ENCODE peak calls at places on chromosomes 2 and 18, in five cellular contexts. Z is IMR-90, M is neuronal stem cell, X is H1, S is mesenchymal stem cell. Y is an unnamed sample.

GRCh38 chr2:241965931-241966412 is 96.4 kb downstream of the RTP5 start:
- DNase-seq in M (peak; percentile 23), Z (peak; percentile 95), X (no peak), S (peak; percentile 99), Y (peak; percentile 84)

GRCh38 chr18:41783065-41783818 is 171.8 kb upstream of the PIK3C3 start:
- DNase-seq in X (no peak), S (peak; percentile 26), Z (no peak), M (no peak), Y (no peak)

GRCh38 chr2:176211110-176211509 is 22.6 kb downstream of the HOXD1 start:
- DNase-seq in Z (no peak), X (no peak), S (no peak), M (no peak), Y (no peak)

GRCh38 chr2:147030966-147031760 is 813.7 kb upstream of the ACVR2A start:
- DNase-seq in M (no peak), S (peak; percentile 10), X (no peak), Z (peak; percentile 54), Y (no peak)

GRCh38 chr2:101833890-101834523 is 136.5 kb downstream of the MAP4K4 start:
- DNase-seq in Z (no peak), X (no peak), S (no peak), M (no peak), Y (no peak)

GRCh38 chr18:72652990-72653593 is 109.0 kb upstream of the CBLN2 start:
- DNase-seq in X (peak; percentile 77), M (peak; percentile 50), Z (no peak), S (peak; percentile 10), Y (peak; percentile 83)

GRCh38 chr2:170848587-170848986 is 31.9 kb downstream of the GAD1 start:
- DNase-seq in M (no peak), S (peak; percentile 44), X (no peak), Z (peak; percentile 40), Y (peak; percentile 29)

GRCh38 chr2:127674241-127675209 is 805 bp downstream of the LIMS2 start:
- DNase-seq in M (no peak), Z (no peak), X (peak; percentile 67), S (peak; percentile 26), Y (no peak)

GRCh38 chr2:23760746-23761145 is 166.2 kb downstream of the ATAD2B start:
- DNase-seq in S (peak; percentile 66), Z (peak; percentile 80), X (no peak), M (no peak), Y (peak; percentile 43)

GRCh38 chr2:183037660-183038340 is 457 bp downstream of the NCKAP1 start:
- DNase-seq in X (peak; percentile 64), M (peak; percentile 27), Z (no peak), S (no peak), Y (no peak)

GRCh38 chr2:15533860-15534480 is 27.2 kb downstream of the NBAS start:
- DNase-seq in S (no peak), X (no peak), M (no peak), Z (no peak), Y (no peak)

GRCh38 chr2:225173909-225174308 is 131.6 kb upstream of the DOCK10 start:
- DNase-seq in Z (no peak), X (no peak), M (peak; percentile 23), S (no peak), Y (peak; percentile 4)

GRCh38 chr2:52386433-52386832 is 1354.5 kb upstream of the NRXN1 start:
- DNase-seq in M (no peak), S (no peak), X (no peak), Z (no peak), Y (peak; percentile 8)

GRCh38 chr2:223846524-223846923 is 9.1 kb upstream of the AP1S3 start:
- DNase-seq in X (no peak), Z (peak; percentile 93), S (peak; percentile 85), M (no peak), Y (peak; percentile 51)

GRCh38 chr2:224085246-224085645 is 46.2 kb upstream of the SERPINE2 start:
- DNase-seq in S (peak; percentile 89), M (no peak), X (no peak), Z (peak; percentile 75), Y (no peak)

GRCh38 chr2:40097691-40098376 is 318.8 kb upstream of the THUMPD2 start:
- DNase-seq in M (no peak), S (peak; percentile 67), X (no peak), Z (peak; percentile 86), Y (no peak)

GRCh38 chr18:21316296-21316695 is 74.3 kb downstream of the GREB1L start:
- DNase-seq in Z (no peak), X (no peak), S (no peak), M (no peak), Y (no peak)

GRCh38 chr18:21313576-21313975 is 71.5 kb downstream of the GREB1L start:
- DNase-seq in Z (no peak), S (no peak), M (no peak), X (no peak), Y (no peak)

GRCh38 chr18:21314721-21315120 is 72.7 kb downstream of the GREB1L start:
- DNase-seq in M (no peak), Z (no peak), S (no peak), X (no peak), Y (no peak)

GRCh38 chr18:21321711-21322110 is 79.7 kb downstream of the GREB1L start:
- DNase-seq in Z (no peak), X (no peak), S (no peak), M (no peak), Y (no peak)

DNA sequence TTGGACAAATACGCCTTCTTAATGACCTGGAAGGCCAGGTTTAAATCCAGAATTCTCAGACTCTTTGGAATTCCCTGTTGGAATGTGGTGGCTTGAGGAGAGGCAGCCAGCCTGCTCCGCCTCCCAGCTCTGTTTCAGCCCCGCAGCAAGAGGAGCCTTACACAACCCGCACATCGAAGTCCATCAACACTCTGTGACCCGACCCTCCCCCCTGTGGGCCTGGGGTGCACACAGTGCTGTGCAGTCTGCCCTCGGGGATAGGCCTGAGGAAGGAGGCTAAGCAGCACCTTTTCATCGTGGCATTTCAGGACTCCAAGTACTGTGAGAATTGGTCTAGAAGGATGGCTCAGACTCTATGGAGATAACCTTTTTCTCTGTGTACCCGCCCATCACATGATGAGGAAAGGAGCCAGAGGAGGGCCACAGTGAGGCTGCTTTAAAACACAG is 73.7 kb downstream of the GREB1L start:
- DNase-seq in X (peak; percentile 71), Z (no peak), M (no peak), S (no peak), Y (peak; percentile 89)
- H2BK120ac ChIP-seq in X (no peak overlapping the region), Z (no peak overlapping the region), M (no peak overlapping the region), S (no peak overlapping the region), Y (no peak overlapping the region)

GRCh38 chr18:48878471-48878870 is 72.3 kb downstream of the SMAD7 start:
- DNase-seq in M (no peak), Z (no peak), S (no peak), X (no peak), Y (no peak)

GRCh38 chr18:48876590-48876989 is 74.2 kb downstream of the SMAD7 start:
- DNase-seq in X (no peak), M (no peak), Z (no peak), S (no peak), Y (no peak)

GRCh38 chr18:48877941-48878340 is 72.8 kb downstream of the SMAD7 start:
- DNase-seq in M (no peak), Z (no peak), X (no peak), S (no peak), Y (no peak)

GRCh38 chr18:48875942-48876511 is 74.7 kb downstream of the SMAD7 start:
- DNase-seq in S (peak; percentile 46), X (no peak), Z (no peak), M (no peak), Y (peak; percentile 85)

GRCh38 chr18:48879008-48879431 is 71.7 kb downstream of the SMAD7 start:
- DNase-seq in M (no peak), S (no peak), X (peak; percentile 63), Z (no peak), Y (peak; percentile 86)
- H3K79me1 ChIP-seq in M (no peaks in the 10 kb centered on the region), S (peaks cover 1% of the 10 kb centered on the region), X (no peaks in the 10 kb centered on the region), Z (peaks cover 2% of the 10 kb centered on the region), Y (no peaks in the 10 kb centered on the region)

GRCh38 chr18:62030091-62030985 is 137.5 kb upstream of the RNF152 start:
- DNase-seq in S (peak; percentile 46), X (no peak), M (no peak), Z (no peak), Y (peak; percentile 54)
- H2BK120ac ChIP-seq in S (no peak overlapping the region), X (no peak overlapping the region), M (no peak overlapping the region), Z (peak overlapping the region; percentile 41), Y (no peak overlapping the region)

GRCh38 chr2:237297421-237298155 is 116.4 kb downstream of the COL6A3 start:
- DNase-seq in Z (peak; percentile 26), S (peak; percentile 71), M (no peak), X (no peak), Y (no peak)
- H3K79me1 ChIP-seq in Z (peaks cover 33% of the 10 kb centered on the region), S (no peaks in the 10 kb centered on the region), M (no peaks in the 10 kb centered on the region), X (no peaks in the 10 kb centered on the region), Y (no peaks in the 10 kb centered on the region)